ENCODE peak calls at places on chromosomes 11 and 22, in seven cellular contexts. M, B, D, Q, I, H and R are unnamed samples.

GRCh38 chr11:119094816-119095065 is 6.9 kb downstream of the DPAGT1 start:
- DNase-seq in D (peak; percentile 87), I (peak; percentile 58), M (peak; percentile 62), H (peak; percentile 69), B (no peak), Q (peak; percentile 90), R (peak; percentile 84)

GRCh38 chr11:65213322-65214211 is 31.8 kb downstream of the CAPN1 start:
- DNase-seq in M (no peak), Q (no peak), H (no peak), I (peak; percentile 78), B (peak; percentile 28), D (no peak), R (no peak)

GRCh38 chr11:119147604-119148333 is 1.1 kb upstream of the ABCG4 start:
- DNase-seq in Q (peak; percentile 23), M (no peak), H (peak; percentile 95), B (no peak), I (no peak), D (no peak), R (no peak)

GRCh38 chr22:22979954-22980353 is 90.4 kb upstream of the GNAZ start:
- DNase-seq in B (no peak), M (no peak), H (no peak), I (no peak), Q (no peak), D (no peak), R (no peak)

GRCh38 chr11:106421673-106422292 is 344.3 kb downstream of the AASDHPPT start:
- DNase-seq in I (no peak), Q (peak; percentile 40), D (no peak), B (no peak), M (no peak), H (peak; percentile 73), R (no peak)

GRCh38 chr11:70104419-70104818 is 26.3 kb downstream of the ANO1 start:
- DNase-seq in H (no peak), I (no peak), Q (no peak), B (no peak), M (no peak), D (no peak), R (no peak)

GRCh38 chr22:23180301-23180892 is at the start of gene BCR:
- DNase-seq in Q (peak; percentile 87), D (peak; percentile 67), M (no peak), I (no peak), H (peak; percentile 74), B (peak; percentile 72), R (peak; percentile 61)

GRCh38 chr11:78210000-78210608 is 21.4 kb downstream of the USP35 start:
- DNase-seq in D (no peak), I (no peak), B (no peak), Q (no peak), M (no peak), H (no peak), R (no peak)

GRCh38 chr11:65110354-65110861 is 1.3 kb upstream of the TM7SF2 start:
- DNase-seq in I (peak; percentile 90), H (peak; percentile 87), B (peak; percentile 66), Q (peak; percentile 90), M (peak; percentile 78), D (peak; percentile 72), R (peak; percentile 69)

GRCh38 chr11:64694821-64695365 is 28.1 kb downstream of the NRXN2 start:
- DNase-seq in B (peak; percentile 56), I (no peak), Q (peak; percentile 79), H (peak; percentile 60), M (peak; percentile 22), D (no peak), R (no peak)

GRCh38 chr11:47186076-47186936 is at the start of gene PACSIN3:
- DNase-seq in M (peak; percentile 19), I (no peak), D (no peak), H (peak; percentile 66), B (no peak), Q (peak; percentile 75), R (peak; percentile 32)